ENCODE peak calls at places on chromosomes 11 and 22, in four cellular contexts. One of them, this sample, is unnamed.

GRCh38 chr11:128448981-128449713 is 138.2 kb downstream of the ETS1 start:
- DNase-seq in mesendoderm: no peak
- DNase-seq in mucosa of descending colon: no peak
- DNase-seq in AG04450: no peak
- DNase-seq in this sample: no peak

GRCh38 chr11:20372081-20372480 is 8.6 kb downstream of the HTATIP2 start:
- DNase-seq in mucosa of descending colon: no peak
- DNase-seq in mesendoderm: no peak
- DNase-seq in AG04450: no peak
- DNase-seq in this sample: no peak

GRCh38 chr11:68749061-68749491 is 2.2 kb downstream of the TESMIN start:
- DNase-seq in mesendoderm: no peak
- DNase-seq in AG04450: no peak
- DNase-seq in mucosa of descending colon: no peak
- DNase-seq in this sample: no peak

GRCh38 chr11:1750481-1750839 is at the start of gene IFITM10:
- DNase-seq in AG04450: no peak
- DNase-seq in mesendoderm: no peak
- DNase-seq in mucosa of descending colon: peak
- DNase-seq in this sample: no peak

GRCh38 chr11:38710262-38710661 is 2112.2 kb upstream of the RAG2 start:
- DNase-seq in mucosa of descending colon: no peak
- DNase-seq in AG04450: no peak
- DNase-seq in mesendoderm: no peak
- DNase-seq in this sample: no peak

GRCh38 chr11:80083561-80083960 is 642.7 kb upstream of the TENM4 start:
- DNase-seq in mucosa of descending colon: no peak
- DNase-seq in AG04450: no peak
- DNase-seq in mesendoderm: peak
- DNase-seq in this sample: no peak

GRCh38 chr11:69122642-69123431 is 32.9 kb upstream of the SMIM38 start:
- DNase-seq in mucosa of descending colon: peak
- DNase-seq in AG04450: peak
- DNase-seq in mesendoderm: peak
- DNase-seq in this sample: peak

GRCh38 chr11:67261942-67262681 is 4.2 kb upstream of the GRK2 start:
- DNase-seq in mesendoderm: peak
- DNase-seq in AG04450: no peak
- DNase-seq in mucosa of descending colon: peak
- DNase-seq in this sample: no peak

GRCh38 chr11:133228406-133229330 is 303.6 kb downstream of the OPCML start:
- DNase-seq in mucosa of descending colon: no peak
- DNase-seq in AG04450: no peak
- DNase-seq in mesendoderm: peak
- DNase-seq in this sample: no peak

GRCh38 chr11:69352181-69352580 is 58.2 kb downstream of the MYEOV start:
- DNase-seq in mucosa of descending colon: no peak
- DNase-seq in AG04450: no peak
- DNase-seq in mesendoderm: no peak
- DNase-seq in this sample: no peak

GRCh38 chr22:23903328-23903971 is 9.3 kb downstream of the MIF start:
- DNase-seq in AG04450: no peak
- DNase-seq in mesendoderm: no peak
- DNase-seq in mucosa of descending colon: no peak
- DNase-seq in this sample: no peak

GRCh38 chr22:35921777-35922176 is 106.8 kb downstream of the RBFOX2 start:
- DNase-seq in AG04450: peak
- DNase-seq in mucosa of descending colon: no peak
- DNase-seq in mesendoderm: peak
- DNase-seq in this sample: no peak

GRCh38 chr22:42321908-42322561 is 51.6 kb upstream of the TCF20 start:
- DNase-seq in AG04450: no peak
- DNase-seq in mucosa of descending colon: no peak
- DNase-seq in mesendoderm: no peak
- DNase-seq in this sample: no peak

GRCh38 chr11:43580735-43581369 is 99.7 kb upstream of the HSD17B12 start:
- DNase-seq in mesendoderm: peak
- DNase-seq in AG04450: no peak
- DNase-seq in mucosa of descending colon: no peak
- DNase-seq in this sample: no peak

GRCh38 chr22:46287873-46288751 is 8.6 kb upstream of the GTSE1 start:
- DNase-seq in mucosa of descending colon: peak
- DNase-seq in mesendoderm: no peak
- DNase-seq in AG04450: no peak
- DNase-seq in this sample: no peak

GRCh38 chr11:103326070-103326794 is 217.0 kb downstream of the DYNC2H1 start:
- DNase-seq in AG04450: peak
- DNase-seq in mesendoderm: peak
- DNase-seq in mucosa of descending colon: peak
- DNase-seq in this sample: no peak

GRCh38 chr22:46846154-46846831 is 83.8 kb downstream of the TBC1D22A start:
- DNase-seq in mesendoderm: no peak
- DNase-seq in mucosa of descending colon: no peak
- DNase-seq in AG04450: no peak
- DNase-seq in this sample: no peak

GRCh38 chr11:74321487-74322188 is 10.2 kb upstream of the P4HA3 start:
- DNase-seq in mesendoderm: peak
- DNase-seq in AG04450: no peak
- DNase-seq in mucosa of descending colon: no peak
- DNase-seq in this sample: no peak

GRCh38 chr22:49574205-49574604 is 253.5 kb downstream of the BRD1 start:
- DNase-seq in mucosa of descending colon: no peak
- DNase-seq in AG04450: no peak
- DNase-seq in mesendoderm: no peak
- DNase-seq in this sample: no peak

GRCh38 chr22:40855960-40856512 is 403 bp downstream of the ST13 start:
- DNase-seq in mesendoderm: peak
- DNase-seq in AG04450: no peak
- DNase-seq in mucosa of descending colon: no peak
- DNase-seq in this sample: peak

GRCh38 chr11:7597620-7598019 is 75.7 kb downstream of the CYB5R2 start:
- DNase-seq in mucosa of descending colon: peak
- DNase-seq in AG04450: no peak
- DNase-seq in mesendoderm: no peak
- DNase-seq in this sample: no peak

GRCh38 chr11:5136246-5136645 is 1.9 kb downstream of the OR52A5 start:
- DNase-seq in mucosa of descending colon: no peak
- DNase-seq in mesendoderm: no peak
- DNase-seq in AG04450: no peak
- DNase-seq in this sample: no peak

GRCh38 chr11:16393335-16393734 is 37.0 kb upstream of the SOX6 start:
- DNase-seq in mucosa of descending colon: no peak
- DNase-seq in AG04450: no peak
- DNase-seq in mesendoderm: no peak
- DNase-seq in this sample: no peak

GRCh38 chr11:100791873-100792272 is 104.8 kb downstream of the ARHGAP42 start:
- DNase-seq in mucosa of descending colon: no peak
- DNase-seq in mesendoderm: peak
- DNase-seq in AG04450: no peak
- DNase-seq in this sample: no peak

GRCh38 chr22:37218771-37219411 is 6.6 kb upstream of the SSTR3 start:
- DNase-seq in mucosa of descending colon: no peak
- DNase-seq in mesendoderm: no peak
- DNase-seq in AG04450: no peak
- DNase-seq in this sample: peak

GRCh38 chr22:35923026-35923425 is 105.6 kb downstream of the RBFOX2 start:
- DNase-seq in mucosa of descending colon: no peak
- DNase-seq in AG04450: no peak
- DNase-seq in mesendoderm: no peak
- DNase-seq in this sample: no peak

GRCh38 chr22:29916007-29916544 is 33.1 kb downstream of the MTMR3 start:
- DNase-seq in AG04450: peak
- DNase-seq in mesendoderm: peak
- DNase-seq in mucosa of descending colon: no peak
- DNase-seq in this sample: no peak

GRCh38 chr11:119375629-119376196 is 5.8 kb downstream of the USP2 start:
- DNase-seq in mucosa of descending colon: peak
- DNase-seq in mesendoderm: peak
- DNase-seq in AG04450: no peak
- DNase-seq in this sample: no peak

GRCh38 chr11:44446996-44447771 is 118.3 kb upstream of the CD82 start:
- DNase-seq in mucosa of descending colon: no peak
- DNase-seq in AG04450: no peak
- DNase-seq in mesendoderm: no peak
- DNase-seq in this sample: no peak

GRCh38 chr11:31805037-31805628 is 6.0 kb downstream of the PAX6 start:
- DNase-seq in AG04450: no peak
- DNase-seq in mucosa of descending colon: no peak
- DNase-seq in mesendoderm: peak
- DNase-seq in this sample: no peak

GRCh38 chr11:77195071-77195705 is 67.1 kb downstream of the MYO7A start:
- DNase-seq in mucosa of descending colon: peak
- DNase-seq in AG04450: no peak
- DNase-seq in mesendoderm: no peak
- DNase-seq in this sample: no peak

GRCh38 chr22:30943368-30943767 is 25.2 kb downstream of the MORC2 start:
- DNase-seq in mesendoderm: no peak
- DNase-seq in mucosa of descending colon: no peak
- DNase-seq in AG04450: no peak
- DNase-seq in this sample: peak

GRCh38 chr11:59560702-59561469 is 49.5 kb downstream of the OR4D9 start:
- DNase-seq in AG04450: no peak
- DNase-seq in mucosa of descending colon: peak
- DNase-seq in mesendoderm: peak
- DNase-seq in this sample: peak

GRCh38 chr22:28025333-28025732 is 106.3 kb upstream of the PITPNB start:
- DNase-seq in mesendoderm: no peak
- DNase-seq in AG04450: no peak
- DNase-seq in mucosa of descending colon: no peak
- DNase-seq in this sample: no peak

GRCh38 chr11:1335811-1336761 is 26.7 kb upstream of the TOLLIP start:
- DNase-seq in AG04450: peak
- DNase-seq in mesendoderm: peak
- DNase-seq in mucosa of descending colon: peak
- DNase-seq in this sample: peak

GRCh38 chr22:36580846-36581245 is 51.9 kb upstream of the EIF3D start:
- DNase-seq in mucosa of descending colon: no peak
- DNase-seq in mesendoderm: no peak
- DNase-seq in AG04450: no peak
- DNase-seq in this sample: no peak

GRCh38 chr22:34975721-34976120 is 90.2 kb upstream of the ISX start:
- DNase-seq in AG04450: no peak
- DNase-seq in mucosa of descending colon: no peak
- DNase-seq in mesendoderm: peak
- DNase-seq in this sample: no peak

GRCh38 chr11:13962562-13963168 is at the start of gene SPON1:
- DNase-seq in mesendoderm: peak
- DNase-seq in mucosa of descending colon: peak
- DNase-seq in AG04450: no peak
- DNase-seq in this sample: peak